ENCODE peak calls at places on chromosome 2, in ten cellular contexts. M is cardiac muscle cell; N is H9; K is adrenal gland; U is kidney; C is effector memory CD4-positive, alpha-beta T cell; Y is upper lobe of right lung; B is mucosa of descending colon; V is CD4-positive, alpha-beta memory T cell; A is WERI-Rb-1. G is an unnamed sample.
A peak's percentile ranks its signal among the peaks of the same experiment; 100 is the strongest.

GRCh38 chr2:199682001-199682400 is 169.0 kb downstream of the FTCDNL1 start:
- DNase-seq in M (no peak), N (no peak), K (no peak), U (no peak), C (no peak), Y (no peak), B (no peak), V (no peak), A (no peak), G (no peak)

GRCh38 chr2:65366595-65367125 is 65.7 kb downstream of the SPRED2 start:
- DNase-seq in M (peak; percentile 92), N (no peak), K (peak; percentile 42), U (no peak), C (no peak), Y (no peak), B (no peak), V (no peak), A (no peak), G (no peak)

GRCh38 chr2:200603972-200604371 is 18.2 kb downstream of the AOX1 start:
- DNase-seq in M (peak; percentile 62), N (no peak), K (no peak), U (no peak), C (no peak), Y (no peak), B (no peak), V (no peak), A (no peak), G (no peak)

GRCh38 chr2:231409773-231410172 is 14.3 kb downstream of the B3GNT7 start:
- DNase-seq in M (no peak), N (no peak), K (no peak), U (peak; percentile 6), C (no peak), Y (no peak), B (peak; percentile 78), V (no peak), A (no peak), G (no peak)

GRCh38 chr2:237296756-237297155 is 117.2 kb downstream of the COL6A3 start:
- DNase-seq in M (peak; percentile 44), N (no peak), K (no peak), U (no peak), C (no peak), Y (no peak), B (no peak), V (no peak), A (no peak), G (no peak)

GRCh38 chr2:215537621-215538020 is 101.8 kb upstream of the FN1 start:
- DNase-seq in M (peak; percentile 87), N (no peak), K (no peak), U (no peak), C (no peak), Y (no peak), B (no peak), V (no peak), A (no peak), G (no peak)

GRCh38 chr2:105787376-105788318 is 42.9 kb downstream of the NCK2 start:
- DNase-seq in M (no peak), N (no peak), K (peak; percentile 58), U (no peak), C (no peak), Y (no peak), B (no peak), V (no peak), A (no peak), G (peak; percentile 62)

GRCh38 chr2:178514664-178515063 is 34.4 kb downstream of the PLEKHA3 start:
- DNase-seq in M (no peak), N (no peak), K (no peak), U (no peak), C (no peak), Y (no peak), B (no peak), V (peak; percentile 60), A (no peak), G (no peak)

GRCh38 chr2:153584244-153584643 is 105.7 kb upstream of the RPRM start:
- DNase-seq in M (no peak), N (peak; percentile 43), K (no peak), U (no peak), C (no peak), Y (no peak), B (no peak), V (no peak), A (no peak), G (no peak)

GRCh38 chr2:237695201-237695780 is 67.9 kb downstream of the LRRFIP1 start:
- DNase-seq in M (peak; percentile 68), N (peak; percentile 2), K (no peak), U (no peak), C (no peak), Y (no peak), B (no peak), V (peak; percentile 69), A (no peak), G (no peak)

GRCh38 chr2:12162269-12163247 is 416.1 kb downstream of the LPIN1 start:
- DNase-seq in M (no peak), N (no peak), K (no peak), U (no peak), C (no peak), Y (no peak), B (no peak), V (no peak), A (peak; percentile 73), G (no peak)

GRCh38 chr2:114192362-114192761 is 250.1 kb upstream of the DPP10 start:
- DNase-seq in M (peak; percentile 34), N (no peak), K (peak; percentile 58), U (no peak), C (no peak), Y (no peak), B (no peak), V (no peak), A (no peak), G (no peak)

DNA sequence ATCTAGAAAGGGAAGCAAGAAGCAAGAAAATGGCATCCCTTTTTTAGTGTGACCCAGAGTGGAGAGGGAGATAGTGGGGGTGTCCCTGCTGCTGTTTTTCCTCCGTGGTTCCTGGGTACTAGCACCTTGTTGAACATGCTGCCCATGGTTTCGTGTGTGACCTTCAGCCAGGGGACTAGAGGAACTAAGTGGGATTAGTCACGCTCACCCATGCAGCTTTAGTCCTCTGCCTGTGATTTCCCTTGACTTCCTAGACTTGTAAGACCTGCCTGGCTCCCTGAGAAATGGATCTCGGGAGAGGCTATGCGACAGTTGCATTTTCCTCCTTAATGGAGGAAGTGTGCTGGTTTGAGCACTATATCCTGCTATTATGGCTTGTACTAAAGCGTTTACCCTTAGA is 471.4 kb downstream of the DCDC2C start:
- DNase-seq in M (no peak), N (no peak), K (no peak), U (no peak), C (no peak), Y (no peak), B (no peak), V (no peak), A (no peak), G (no peak)
- H3K9me3 ChIP-seq in M (peaks cover 2% of the 10 kb centered on the region), N (peaks cover 40% of the 10 kb centered on the region), K (peaks cover 8% of the 10 kb centered on the region), U (peaks cover 32% of the 10 kb centered on the region), C (peaks cover 7% of the 10 kb centered on the region), Y (peaks cover 11% of the 10 kb centered on the region), B (peaks cover 83% of the 10 kb centered on the region), V (peaks cover 16% of the 10 kb centered on the region), A (peaks cover 11% of the 10 kb centered on the region), G (no peaks in the 10 kb centered on the region)

DNA sequence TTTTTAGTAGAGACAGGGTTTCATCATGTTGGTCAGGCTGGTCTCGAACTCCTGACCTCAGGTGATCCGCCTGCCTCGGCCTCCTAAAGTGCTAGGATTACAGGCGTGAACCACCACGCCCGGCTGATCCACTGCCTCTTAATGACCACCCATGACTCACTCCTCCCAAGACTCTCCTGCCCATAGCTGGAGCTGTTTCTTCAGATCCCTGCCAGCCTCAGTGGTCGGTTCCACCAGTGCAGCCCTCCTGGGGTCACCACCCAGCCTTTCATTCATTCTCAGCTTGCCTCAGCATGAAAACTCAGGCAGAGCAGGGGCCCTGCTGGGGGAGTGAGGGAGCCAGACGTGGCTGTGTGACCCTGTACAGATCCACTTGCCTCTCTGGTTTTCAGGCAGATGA is 12.5 kb downstream of the KCNIP3 start:
- DNase-seq in M (no peak), N (no peak), K (no peak), U (no peak), C (no peak), Y (no peak), B (no peak), V (no peak), A (no peak), G (no peak)
- H3K9me3 ChIP-seq in M (no peaks in the 10 kb centered on the region), N (no peaks in the 10 kb centered on the region), K (no peaks in the 10 kb centered on the region), U (no peaks in the 10 kb centered on the region), C (no peaks in the 10 kb centered on the region), Y (no peaks in the 10 kb centered on the region), B (no peaks in the 10 kb centered on the region), V (no peaks in the 10 kb centered on the region), A (no peaks in the 10 kb centered on the region), G (no peaks in the 10 kb centered on the region)

GRCh38 chr2:164515030-164515429 is 106.3 kb downstream of the GRB14 start:
- DNase-seq in M (no peak), N (no peak), K (no peak), U (no peak), C (no peak), Y (no peak), B (no peak), V (no peak), A (no peak), G (no peak)
- H3K9me3 ChIP-seq in M (no peaks in the 10 kb centered on the region), N (no peaks in the 10 kb centered on the region), K (peaks cover 9% of the 10 kb centered on the region), U (no peaks in the 10 kb centered on the region), C (no peaks in the 10 kb centered on the region), Y (peaks cover 4% of the 10 kb centered on the region), B (no peaks in the 10 kb centered on the region), V (no peaks in the 10 kb centered on the region), A (no peaks in the 10 kb centered on the region), G (peaks cover 3% of the 10 kb centered on the region)

GRCh38 chr2:62207480-62207879 is 11.6 kb downstream of the B3GNT2 start:
- DNase-seq in M (no peak), N (no peak), K (no peak), U (no peak), C (no peak), Y (no peak), B (no peak), V (no peak), A (no peak), G (no peak)

GRCh38 chr2:62209427-62209991 is 13.6 kb downstream of the B3GNT2 start:
- DNase-seq in M (no peak), N (no peak), K (no peak), U (no peak), C (no peak), Y (no peak), B (no peak), V (no peak), A (no peak), G (no peak)

GRCh38 chr2:62206024-62206423 is 10.1 kb downstream of the B3GNT2 start:
- DNase-seq in M (no peak), N (no peak), K (no peak), U (no peak), C (no peak), Y (no peak), B (no peak), V (no peak), A (no peak), G (no peak)

GRCh38 chr2:62208082-62208757 is 12.3 kb downstream of the B3GNT2 start:
- DNase-seq in M (no peak), N (no peak), K (peak; percentile 50), U (no peak), C (no peak), Y (no peak), B (no peak), V (no peak), A (no peak), G (no peak)

DNA sequence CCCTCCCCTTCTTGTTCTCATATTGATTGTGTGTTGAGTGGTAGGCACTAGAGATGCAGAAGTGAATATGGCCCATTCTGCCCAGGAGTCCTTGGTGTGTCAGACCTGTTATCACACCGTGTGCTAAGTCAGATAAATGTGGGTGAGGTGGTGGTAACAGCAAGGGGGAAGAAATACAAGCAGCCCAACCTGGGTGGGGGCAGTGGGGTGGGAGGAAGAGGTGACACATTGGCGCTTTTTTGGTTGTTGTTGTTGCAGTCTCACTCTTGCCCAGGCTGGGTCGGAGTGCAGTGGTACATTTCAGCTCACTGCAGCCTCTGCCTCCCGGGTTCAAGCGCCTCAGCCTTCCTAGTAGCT is 12.8 kb downstream of the B3GNT2 start:
- DNase-seq in M (no peak), N (no peak), K (no peak), U (no peak), C (no peak), Y (no peak), B (no peak), V (no peak), A (no peak), G (no peak)
- H3K9me3 ChIP-seq in M (no peaks in the 10 kb centered on the region), N (no peaks in the 10 kb centered on the region), K (no peaks in the 10 kb centered on the region), U (no peaks in the 10 kb centered on the region), C (no peaks in the 10 kb centered on the region), Y (no peaks in the 10 kb centered on the region), B (peaks cover 2% of the 10 kb centered on the region), V (no peaks in the 10 kb centered on the region), A (peaks cover 6% of the 10 kb centered on the region), G (no peaks in the 10 kb centered on the region)

G was measured in T-helper 17 cell.